ENCODE peak calls at places on chromosomes 13 and 19, in ten cellular contexts. I, L, W, X, Y, K, J, B, Z and U are unnamed samples.

GRCh38 chr13:71962735-71963134 is 95.7 kb upstream of the DACH1 start:
- DNase-seq in W (no peak), Z (no peak), Y (no peak), X (no peak), L (no peak), J (no peak), I (no peak), B (no peak), K (no peak), U (no peak)

GRCh38 chr19:29366757-29367156 is 153.8 kb upstream of the UQCRFS1 start:
- DNase-seq in Z (no peak), Y (no peak), I (no peak), B (no peak), W (no peak), K (no peak), X (no peak), J (no peak), L (no peak), U (no peak)

GRCh38 chr13:25771208-25771607 is 280.6 kb downstream of the SHISA2 start:
- DNase-seq in L (no peak), X (peak), Y (no peak), B (no peak), K (no peak), Z (no peak), I (no peak), W (peak), J (peak), U (no peak)

GRCh38 chr13:94121686-94122085 is 357.8 kb downstream of the DCT start:
- DNase-seq in X (peak), W (peak), Y (no peak), J (peak), L (no peak), K (no peak), B (no peak), Z (no peak), I (no peak), U (peak)

GRCh38 chr19:16244091-16244490 is 46.4 kb downstream of the AP1M1 start:
- DNase-seq in L (no peak), Z (no peak), K (no peak), I (no peak), J (no peak), B (no peak), W (no peak), X (no peak), Y (no peak), U (peak)

GRCh38 chr13:60329221-60329983 is 67.6 kb upstream of the TDRD3 start:
- DNase-seq in L (peak), B (peak), W (peak), I (peak), J (peak), Y (no peak), K (peak), Z (peak), X (peak), U (peak)

GRCh38 chr13:43309301-43309700 is 285.9 kb downstream of the DNAJC15 start:
- DNase-seq in K (no peak), X (no peak), L (no peak), B (no peak), Z (no peak), J (no peak), W (no peak), Y (no peak), I (no peak), U (no peak)

GRCh38 chr13:25848822-25849740 is 202.7 kb downstream of the SHISA2 start:
- DNase-seq in K (no peak), J (no peak), Z (no peak), I (no peak), W (peak), L (no peak), Y (no peak), X (no peak), B (no peak), U (no peak)

GRCh38 chr13:87677334-87678234 is 6.4 kb downstream of the SLITRK5 start:
- DNase-seq in L (peak), Z (no peak), B (peak), I (peak), Y (no peak), J (no peak), X (peak), K (peak), W (peak), U (no peak)

GRCh38 chr13:112067871-112068305 is 939 bp downstream of the SOX1 start:
- DNase-seq in B (peak), Y (no peak), L (no peak), W (no peak), K (no peak), Z (no peak), I (no peak), J (no peak), X (no peak), U (no peak)

GRCh38 chr13:63625869-63626268 is 2210.2 kb upstream of the PCDH20 start:
- DNase-seq in W (peak), L (no peak), J (peak), K (no peak), Z (no peak), Y (no peak), B (no peak), X (peak), I (no peak), U (no peak)

GRCh38 chr19:51901860-51902259 is 3.0 kb downstream of the ZNF649 start:
- DNase-seq in J (no peak), L (no peak), B (no peak), X (no peak), Z (no peak), Y (no peak), K (no peak), I (no peak), W (no peak), U (no peak)

GRCh38 chr13:19864018-19864338 is 529 bp upstream of the ZMYM5 start:
- DNase-seq in Y (peak), Z (no peak), B (no peak), K (no peak), J (peak), W (peak), L (peak), I (peak), X (no peak), U (peak)

GRCh38 chr13:87498681-87499080 is 172.5 kb upstream of the SLITRK5 start:
- DNase-seq in W (peak), J (no peak), K (peak), B (peak), Z (no peak), Y (no peak), X (peak), L (peak), I (no peak), U (no peak)

GRCh38 chr19:33520844-33521479 is 629 bp downstream of the PEPD start:
- DNase-seq in I (no peak), J (no peak), Y (peak), X (no peak), L (peak), K (no peak), Z (no peak), W (no peak), B (peak), U (no peak)

GRCh38 chr13:113413178-113413897 is 40.0 kb downstream of the ADPRHL1 start:
- DNase-seq in J (no peak), X (no peak), I (peak), W (peak), L (no peak), B (no peak), Z (no peak), K (no peak), Y (no peak), U (no peak)

GRCh38 chr13:26660761-26661160 is 99.8 kb downstream of the GPR12 start:
- DNase-seq in K (no peak), B (no peak), X (no peak), L (no peak), J (no peak), Z (no peak), W (no peak), Y (no peak), I (no peak), U (no peak)

GRCh38 chr13:79547821-79548220 is 66.9 kb downstream of the NDFIP2 start:
- DNase-seq in X (no peak), B (no peak), Z (no peak), J (no peak), L (no peak), W (no peak), Y (no peak), I (no peak), K (no peak), U (no peak)

GRCh38 chr13:44004881-44005280 is 125.2 kb downstream of the LACC1 start:
- DNase-seq in J (peak), W (peak), Y (no peak), K (no peak), B (no peak), X (peak), L (peak), I (no peak), Z (no peak), U (peak)

GRCh38 chr13:52644108-52644507 is 1.9 kb downstream of the HNRNPA1L2 start:
- DNase-seq in K (no peak), J (no peak), B (no peak), L (no peak), W (no peak), X (peak), Y (no peak), I (no peak), Z (no peak), U (no peak)

GRCh38 chr13:74287672-74288169 is 153.5 kb upstream of the KLF12 start:
- DNase-seq in I (peak), Y (peak), W (peak), B (peak), K (no peak), X (peak), J (peak), L (peak), Z (peak), U (peak)

GRCh38 chr13:60838581-60838980 is 441.6 kb downstream of the TDRD3 start:
- DNase-seq in L (no peak), Z (no peak), B (no peak), K (no peak), I (no peak), W (no peak), J (no peak), Y (no peak), X (peak), U (no peak)

GRCh38 chr19:46392252-46392801 is 21.0 kb downstream of the CCDC8 start:
- DNase-seq in K (no peak), Y (no peak), J (peak), L (peak), W (no peak), Z (no peak), I (peak), X (no peak), B (no peak), U (peak)

GRCh38 chr19:2231621-2232221 is 4.4 kb downstream of the PLEKHJ1 start:
- DNase-seq in K (no peak), L (no peak), I (no peak), J (no peak), X (no peak), B (no peak), W (no peak), Z (no peak), Y (no peak), U (no peak)

GRCh38 chr19:48954595-48955307 is at the start of gene BAX:
- DNase-seq in L (peak), K (peak), X (peak), Y (peak), Z (peak), J (peak), W (peak), B (peak), I (peak), U (peak)
- TF ChIP-seq CTCF in L (no peak), K (no peak), X (no peak), Y (no peak), Z (no peak), J (peak), W (no peak), B (no peak), I (no peak), U (no peak)

GRCh38 chr19:40524655-40525054 is 52.0 kb upstream of the SHKBP1 start:
- DNase-seq in W (no peak), K (no peak), Y (no peak), X (no peak), I (no peak), L (no peak), J (no peak), Z (no peak), B (no peak), U (no peak)

GRCh38 chr19:40525234-40526051 is 51.2 kb upstream of the SHKBP1 start:
- DNase-seq in L (no peak), X (no peak), K (no peak), W (no peak), B (no peak), J (no peak), Y (no peak), I (no peak), Z (no peak), U (no peak)

GRCh38 chr19:40524133-40524549 is 52.5 kb upstream of the SHKBP1 start:
- DNase-seq in W (no peak), K (no peak), Z (no peak), Y (no peak), L (no peak), B (no peak), J (no peak), I (no peak), X (no peak), U (no peak)

GRCh38 chr19:40521276-40521675 is 54.5 kb downstream of the SPTBN4 start:
- DNase-seq in X (peak), Z (no peak), Y (no peak), L (no peak), B (no peak), K (no peak), J (no peak), I (no peak), W (peak), U (peak)

GRCh38 chr19:40523322-40524047 is 53.2 kb upstream of the SHKBP1 start:
- DNase-seq in W (peak), B (peak), X (peak), Z (no peak), I (peak), K (peak), L (peak), J (peak), Y (peak), U (peak)
- TF ChIP-seq CTCF in W (peak), B (peak), X (peak), Z (no peak), I (peak), K (peak), L (peak), J (peak), Y (peak), U (peak)

GRCh38 chr19:35055715-35056179 is 14.2 kb downstream of the HPN start:
- DNase-seq in W (no peak), I (peak), Z (no peak), B (no peak), J (no peak), K (no peak), L (peak), Y (no peak), X (peak), U (no peak)
- TF ChIP-seq CTCF in W (peak), I (peak), Z (no peak), B (no peak), J (peak), K (peak), L (peak), Y (no peak), X (peak), U (peak)

DNA sequence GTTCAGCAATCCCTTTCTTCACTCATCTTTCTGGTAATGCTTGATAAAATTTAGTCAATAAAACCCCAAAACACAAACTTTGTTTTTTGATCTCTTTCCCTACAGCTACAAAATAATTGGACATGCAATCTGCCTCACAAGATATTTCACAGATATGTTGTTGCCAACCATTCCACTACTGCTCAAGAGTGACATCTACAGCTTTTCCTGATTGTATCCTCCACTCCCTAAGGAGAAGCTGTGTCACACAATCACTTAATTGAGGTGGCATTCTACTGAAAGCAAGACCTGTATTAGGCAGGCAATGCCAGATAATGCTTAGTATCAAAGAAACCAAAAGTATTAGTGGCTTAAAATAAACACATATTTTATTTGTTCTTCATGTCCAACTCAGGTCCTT is 1646.2 kb upstream of the SPRY2 start:
- DNase-seq in B (no peak), X (no peak), I (no peak), Z (no peak), K (no peak), W (no peak), L (peak), J (no peak), Y (no peak), U (no peak)
- TF ChIP-seq CTCF in B (no peak), X (peak), I (no peak), Z (no peak), K (no peak), W (no peak), L (peak), J (no peak), Y (no peak), U (no peak)

DNA sequence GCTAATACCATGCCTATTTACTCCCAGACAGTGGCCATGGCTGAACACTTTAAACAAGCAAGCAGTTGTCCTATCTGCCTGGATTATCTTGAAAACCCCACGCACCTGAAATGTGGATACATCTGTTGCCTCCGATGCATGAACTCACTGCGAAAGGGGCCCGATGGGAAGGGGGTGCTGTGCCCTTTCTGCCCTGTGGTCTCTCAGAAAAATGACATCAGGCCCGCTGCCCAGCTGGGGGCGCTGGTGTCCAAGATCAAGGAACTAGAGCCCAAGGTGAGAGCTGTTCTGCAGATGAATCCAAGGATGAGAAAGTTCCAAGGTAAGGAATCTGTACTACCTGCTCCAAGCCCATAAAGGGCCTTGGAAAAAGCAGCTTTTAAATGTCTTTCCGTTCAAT is 8.6 kb downstream of the RFPL4AL1 start:
- DNase-seq in B (peak), Z (no peak), K (no peak), X (peak), I (no peak), L (no peak), Y (no peak), J (no peak), W (no peak), U (no peak)
- TF ChIP-seq CTCF in B (no peak), Z (no peak), K (no peak), X (peak), I (no peak), L (no peak), Y (no peak), J (no peak), W (no peak), U (no peak)

DNA sequence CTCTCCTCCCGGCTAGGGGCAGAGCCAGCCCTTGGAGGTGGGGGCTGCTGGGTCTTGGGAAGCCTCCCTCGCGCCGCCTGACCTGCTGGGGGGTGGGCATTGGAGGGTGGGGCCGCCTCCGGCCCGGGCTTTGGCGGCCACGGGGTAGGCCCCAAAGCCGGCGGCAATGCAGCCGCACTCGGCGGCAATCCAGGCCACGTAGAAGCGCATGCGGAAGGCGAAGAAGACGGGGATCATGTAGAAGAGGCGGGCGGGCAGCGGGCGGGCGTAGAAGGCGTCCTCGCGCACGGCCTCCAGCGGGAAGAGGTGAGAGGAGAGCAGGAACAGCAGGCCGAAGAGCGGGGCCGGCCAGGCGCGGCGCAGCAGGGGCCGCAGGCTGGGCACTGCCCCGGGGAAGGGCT is 7.7 kb upstream of the TMC4 start:
- DNase-seq in W (no peak), B (no peak), J (no peak), I (peak), Y (no peak), L (no peak), X (peak), K (no peak), Z (no peak), U (no peak)
- TF ChIP-seq CTCF in W (no peak), B (no peak), J (no peak), I (no peak), Y (no peak), L (no peak), X (no peak), K (no peak), Z (no peak), U (no peak)

GRCh38 chr19:5503598-5503997 is 48.4 kb downstream of the ZNRF4 start:
- DNase-seq in J (no peak), X (peak), W (no peak), Z (no peak), Y (no peak), K (no peak), L (no peak), B (no peak), I (no peak), U (no peak)
- TF ChIP-seq CTCF in J (peak), X (no peak), W (no peak), Z (no peak), Y (no peak), K (no peak), L (no peak), B (no peak), I (no peak), U (no peak)

GRCh38 chr19:17539288-17540117 is 15.9 kb upstream of the COLGALT1 start:
- DNase-seq in Y (peak), B (peak), X (peak), Z (peak), I (peak), W (peak), J (peak), L (peak), K (peak), U (peak)
- TF ChIP-seq CTCF in Y (peak), B (no peak), X (peak), Z (no peak), I (peak), W (peak), J (peak), L (peak), K (peak), U (peak)